ENCODE peak calls at places on chromosomes 1 and 21, in six cellular contexts. K, D, N, L, A and Q are unnamed samples.

GRCh38 chr1:112735752-112736151 is 20.6 kb upstream of the PPM1J start:
- DNase-seq in K (no peak), A (no peak), N (peak), L (no peak), D (no peak), Q (no peak)

GRCh38 chr21:44477712-44478111 is 22.4 kb downstream of the LRRC3 start:
- DNase-seq in K (no peak), L (no peak), D (no peak), A (no peak), N (no peak), Q (peak)

GRCh38 chr1:238501290-238501689 is 610.6 kb upstream of the ZP4 start:
- DNase-seq in K (no peak), L (no peak), D (no peak), N (no peak), A (no peak), Q (no peak)

GRCh38 chr1:15350151-15350550 is 59.5 kb upstream of the EFHD2 start:
- DNase-seq in L (no peak), A (no peak), N (no peak), K (no peak), D (no peak), Q (no peak)

GRCh38 chr1:55061706-55062321 is 22.5 kb downstream of the PCSK9 start:
- DNase-seq in D (no peak), L (no peak), K (no peak), A (no peak), N (no peak), Q (no peak)

GRCh38 chr1:36528361-36529349 is 45.9 kb upstream of the CSF3R start:
- DNase-seq in N (no peak), D (no peak), K (no peak), L (no peak), A (no peak), Q (peak)

GRCh38 chr1:30172757-30173156 is 550.6 kb downstream of the MATN1 start:
- DNase-seq in D (no peak), A (no peak), K (no peak), L (no peak), N (no peak), Q (no peak)

GRCh38 chr1:224922404-224923164 is 6.9 kb upstream of the DNAH14 start:
- DNase-seq in L (no peak), D (peak), A (peak), K (no peak), N (peak), Q (no peak)

GRCh38 chr21:25561668-25562641 is 45.3 kb downstream of the MRPL39 start:
- DNase-seq in D (peak), A (peak), L (peak), N (peak), K (peak), Q (peak)

GRCh38 chr1:184806296-184806721 is 51.7 kb upstream of the EDEM3 start:
- DNase-seq in N (no peak), L (no peak), A (no peak), K (no peak), D (no peak), Q (peak)

GRCh38 chr21:22791986-22792560 is 1793.9 kb downstream of the NCAM2 start:
- DNase-seq in D (peak), K (no peak), L (no peak), A (peak), N (peak), Q (no peak)

GRCh38 chr1:154906621-154907081 is 29.9 kb downstream of the PMVK start:
- DNase-seq in N (peak), D (peak), K (no peak), L (no peak), A (peak), Q (no peak)

GRCh38 chr1:38020361-38020760 is 7.8 kb downstream of the UTP11 start:
- DNase-seq in A (no peak), D (no peak), L (no peak), K (no peak), N (no peak), Q (no peak)

GRCh38 chr1:42592811-42593210 is 65.4 kb upstream of the PPIH start:
- DNase-seq in A (no peak), N (no peak), D (no peak), K (no peak), L (no peak), Q (no peak)

GRCh38 chr21:41931041-41931451 is 22.8 kb downstream of the C2CD2 start:
- DNase-seq in N (peak), L (no peak), A (no peak), D (no peak), K (no peak), Q (peak)

GRCh38 chr1:60727553-60727952 is 354.8 kb upstream of the NFIA start:
- DNase-seq in A (no peak), L (no peak), D (no peak), K (no peak), N (no peak), Q (no peak)

GRCh38 chr21:36323032-36323431 is 3.0 kb downstream of the MORC3 start:
- DNase-seq in L (no peak), D (no peak), N (no peak), A (no peak), K (no peak), Q (no peak)

GRCh38 chr1:8182034-8182761 is 135.7 kb upstream of the SLC45A1 start:
- DNase-seq in N (peak), D (peak), A (no peak), L (no peak), K (no peak), Q (no peak)

GRCh38 chr1:85278853-85279314 is 2.5 kb upstream of the BCL10 start:
- DNase-seq in K (no peak), D (peak), N (peak), L (peak), A (peak), Q (no peak)

GRCh38 chr1:115908565-115909334 is 67.6 kb upstream of the SLC22A15 start:
- DNase-seq in A (no peak), N (no peak), K (no peak), L (no peak), D (no peak), Q (no peak)

GRCh38 chr1:16318544-16318943 is 33.7 kb downstream of the FBXO42 start:
- DNase-seq in K (no peak), D (no peak), N (peak), A (peak), L (peak), Q (no peak)

GRCh38 chr1:32464716-32465540 is at the start of gene ZBTB8B:
- DNase-seq in N (peak), A (peak), K (peak), D (peak), L (peak), Q (peak)

GRCh38 chr21:26199471-26199870 is 28.9 kb upstream of the APP start:
- DNase-seq in D (no peak), N (peak), L (no peak), K (no peak), A (no peak), Q (no peak)

GRCh38 chr1:7991504-7992440 is 30.3 kb downstream of the PARK7 start:
- DNase-seq in N (no peak), K (no peak), D (no peak), L (no peak), A (no peak), Q (no peak)

GRCh38 chr1:178643871-178644270 is 81.2 kb upstream of the RALGPS2 start:
- DNase-seq in N (no peak), K (no peak), A (no peak), D (no peak), L (no peak), Q (no peak)

GRCh38 chr1:48596036-48596435 is 124.0 kb upstream of the SPATA6 start:
- DNase-seq in K (no peak), N (peak), D (no peak), A (no peak), L (no peak), Q (no peak)

GRCh38 chr1:167095368-167095767 is 1.5 kb downstream of the STYXL2 start:
- DNase-seq in K (no peak), N (peak), D (peak), L (no peak), A (no peak), Q (no peak)

GRCh38 chr1:67404212-67404620 is 26.0 kb downstream of the SERBP1 start:
- DNase-seq in L (no peak), K (no peak), D (peak), N (peak), A (no peak), Q (no peak)

GRCh38 chr21:26852422-26852821 is 7.2 kb upstream of the ADAMTS1 start:
- DNase-seq in K (no peak), A (no peak), D (no peak), N (no peak), L (no peak), Q (no peak)

GRCh38 chr1:181793826-181794225 is 267.7 kb downstream of the ZNF648 start:
- DNase-seq in D (no peak), K (no peak), N (no peak), L (no peak), A (no peak), Q (no peak)

GRCh38 chr1:24080131-24080530 is 31.8 kb downstream of the MYOM3 start:
- DNase-seq in L (no peak), K (no peak), A (no peak), D (no peak), N (no peak), Q (no peak)

GRCh38 chr1:36350659-36351171 is 27.3 kb upstream of the EVA1B start:
- DNase-seq in K (no peak), A (no peak), N (peak), D (peak), L (peak), Q (peak)

GRCh38 chr1:184629261-184629660 is 125.4 kb downstream of the EDEM3 start:
- DNase-seq in K (no peak), D (no peak), N (no peak), L (no peak), A (no peak), Q (no peak)

GRCh38 chr1:178599087-178599486 is 86.2 kb downstream of the TEX35 start:
- DNase-seq in A (no peak), N (no peak), D (no peak), K (no peak), L (no peak), Q (no peak)

GRCh38 chr1:58905628-58906256 is 121.9 kb upstream of the JUN start:
- DNase-seq in L (no peak), D (no peak), A (no peak), N (no peak), K (no peak), Q (no peak)

GRCh38 chr1:154358519-154358918 is 33.2 kb downstream of the ATP8B2 start:
- DNase-seq in N (no peak), A (no peak), D (no peak), L (no peak), K (no peak), Q (no peak)

GRCh38 chr1:16082283-16083038 is 9.0 kb upstream of the FAM131C start:
- DNase-seq in L (peak), D (peak), K (peak), A (peak), N (peak), Q (peak)

GRCh38 chr1:156451486-156452184 is 48.9 kb downstream of the MEF2D start:
- DNase-seq in D (no peak), L (no peak), A (peak), K (no peak), N (no peak), Q (no peak)